ENCODE peak calls at places on chromosomes 4 and X, in nine cellular contexts. One of them, this sample, is unnamed.

GRCh38 chr4:3476341-3476747 is 13.2 kb downstream of the DOK7 start:
- DNase-seq in ascending aorta: no peak
- DNase-seq in fibroblast of lung: no peak
- DNase-seq in AG09309: no peak
- DNase-seq in SK-N-SH: no peak
- DNase-seq in GM23338: no peak
- DNase-seq in heart left ventricle: peak; percentile 57
- DNase-seq in prostate gland: no peak
- DNase-seq in AG04450: no peak
- DNase-seq in this sample: no peak

GRCh38 chr4:40292313-40292759 is 42.8 kb upstream of the CHRNA9 start:
- DNase-seq in ascending aorta: no peak
- DNase-seq in fibroblast of lung: peak; percentile 17
- DNase-seq in AG09309: no peak
- DNase-seq in SK-N-SH: no peak
- DNase-seq in GM23338: peak; percentile 58
- DNase-seq in heart left ventricle: no peak
- DNase-seq in prostate gland: no peak
- DNase-seq in AG04450: no peak
- DNase-seq in this sample: peak; percentile 25

GRCh38 chr4:48669086-48669485 is 111.0 kb downstream of the FRYL start:
- DNase-seq in ascending aorta: no peak
- DNase-seq in fibroblast of lung: no peak
- DNase-seq in AG09309: no peak
- DNase-seq in SK-N-SH: no peak
- DNase-seq in GM23338: no peak
- DNase-seq in heart left ventricle: no peak
- DNase-seq in prostate gland: no peak
- DNase-seq in AG04450: no peak
- DNase-seq in this sample: no peak

GRCh38 chr4:148857234-148857972 is 415.2 kb upstream of the NR3C2 start:
- DNase-seq in ascending aorta: no peak
- DNase-seq in fibroblast of lung: peak; percentile 63
- DNase-seq in AG09309: no peak
- DNase-seq in SK-N-SH: no peak
- DNase-seq in GM23338: no peak
- DNase-seq in heart left ventricle: no peak
- DNase-seq in prostate gland: no peak
- DNase-seq in AG04450: no peak
- DNase-seq in this sample: peak; percentile 60

GRCh38 chrX:31124536-31124935 is 52.7 kb upstream of the FTHL17 start:
- DNase-seq in ascending aorta: no peak
- DNase-seq in fibroblast of lung: no peak
- DNase-seq in AG09309: no peak
- DNase-seq in SK-N-SH: no peak
- DNase-seq in GM23338: no peak
- DNase-seq in heart left ventricle: no peak
- DNase-seq in prostate gland: no peak
- DNase-seq in AG04450: no peak
- DNase-seq in this sample: no peak

GRCh38 chrX:79330022-79330421 is 37.1 kb downstream of the ITM2A start:
- DNase-seq in ascending aorta: no peak
- DNase-seq in fibroblast of lung: no peak
- DNase-seq in AG09309: no peak
- DNase-seq in SK-N-SH: no peak
- DNase-seq in GM23338: peak; percentile 37
- DNase-seq in heart left ventricle: no peak
- DNase-seq in prostate gland: no peak
- DNase-seq in AG04450: no peak
- DNase-seq in this sample: no peak

GRCh38 chrX:20432746-20433374 is 166.2 kb upstream of the RPS6KA3 start:
- DNase-seq in ascending aorta: no peak
- DNase-seq in fibroblast of lung: no peak
- DNase-seq in AG09309: no peak
- DNase-seq in SK-N-SH: no peak
- DNase-seq in GM23338: no peak
- DNase-seq in heart left ventricle: no peak
- DNase-seq in prostate gland: no peak
- DNase-seq in AG04450: no peak
- DNase-seq in this sample: no peak

GRCh38 chr4:41102360-41103092 is 111.8 kb downstream of the APBB2 start:
- DNase-seq in ascending aorta: no peak
- DNase-seq in fibroblast of lung: peak; percentile 63
- DNase-seq in AG09309: no peak
- DNase-seq in SK-N-SH: no peak
- DNase-seq in GM23338: no peak
- DNase-seq in heart left ventricle: no peak
- DNase-seq in prostate gland: no peak
- DNase-seq in AG04450: no peak
- DNase-seq in this sample: no peak

GRCh38 chr4:83516042-83516772 is 19.7 kb upstream of the GPAT3 start:
- DNase-seq in ascending aorta: no peak
- DNase-seq in fibroblast of lung: peak; percentile 91
- DNase-seq in AG09309: peak; percentile 62
- DNase-seq in SK-N-SH: no peak
- DNase-seq in GM23338: no peak
- DNase-seq in heart left ventricle: no peak
- DNase-seq in prostate gland: no peak
- DNase-seq in AG04450: peak; percentile 26
- DNase-seq in this sample: peak; percentile 90

GRCh38 chrX:10126834-10127233 is 29.9 kb upstream of the CLCN4 start:
- DNase-seq in ascending aorta: no peak
- DNase-seq in fibroblast of lung: no peak
- DNase-seq in AG09309: no peak
- DNase-seq in SK-N-SH: no peak
- DNase-seq in GM23338: no peak
- DNase-seq in heart left ventricle: no peak
- DNase-seq in prostate gland: no peak
- DNase-seq in AG04450: no peak
- DNase-seq in this sample: no peak

GRCh38 chr4:6332042-6332668 is 62.5 kb downstream of the WFS1 start:
- DNase-seq in ascending aorta: no peak
- DNase-seq in fibroblast of lung: no peak
- DNase-seq in AG09309: no peak
- DNase-seq in SK-N-SH: peak; percentile 84
- DNase-seq in GM23338: peak; percentile 66
- DNase-seq in heart left ventricle: peak; percentile 56
- DNase-seq in prostate gland: no peak
- DNase-seq in AG04450: no peak
- DNase-seq in this sample: no peak

GRCh38 chr4:89753601-89754066 is 83.3 kb downstream of the SNCA start:
- DNase-seq in ascending aorta: no peak
- DNase-seq in fibroblast of lung: peak; percentile 97
- DNase-seq in AG09309: peak; percentile 98
- DNase-seq in SK-N-SH: peak; percentile 20
- DNase-seq in GM23338: no peak
- DNase-seq in heart left ventricle: no peak
- DNase-seq in prostate gland: peak; percentile 17
- DNase-seq in AG04450: peak; percentile 86
- DNase-seq in this sample: peak; percentile 99

GRCh38 chrX:49977319-49978090 is 55.1 kb downstream of the CLCN5 start:
- DNase-seq in ascending aorta: no peak
- DNase-seq in fibroblast of lung: no peak
- DNase-seq in AG09309: no peak
- DNase-seq in SK-N-SH: peak; percentile 7
- DNase-seq in GM23338: no peak
- DNase-seq in heart left ventricle: no peak
- DNase-seq in prostate gland: no peak
- DNase-seq in AG04450: no peak
- DNase-seq in this sample: no peak

GRCh38 chr4:25096553-25097443 is 63.5 kb downstream of the SEPSECS start:
- DNase-seq in ascending aorta: no peak
- DNase-seq in fibroblast of lung: no peak
- DNase-seq in AG09309: no peak
- DNase-seq in SK-N-SH: no peak
- DNase-seq in GM23338: no peak
- DNase-seq in heart left ventricle: no peak
- DNase-seq in prostate gland: no peak
- DNase-seq in AG04450: no peak
- DNase-seq in this sample: no peak

GRCh38 chr4:168269879-168270278 is 48.7 kb downstream of the DDX60 start:
- DNase-seq in ascending aorta: no peak
- DNase-seq in fibroblast of lung: no peak
- DNase-seq in AG09309: no peak
- DNase-seq in SK-N-SH: no peak
- DNase-seq in GM23338: no peak
- DNase-seq in heart left ventricle: no peak
- DNase-seq in prostate gland: no peak
- DNase-seq in AG04450: no peak
- DNase-seq in this sample: no peak

GRCh38 chr4:120156115-120156718 is 89.6 kb upstream of the MAD2L1 start:
- DNase-seq in ascending aorta: no peak
- DNase-seq in fibroblast of lung: peak; percentile 69
- DNase-seq in AG09309: peak; percentile 21
- DNase-seq in SK-N-SH: peak; percentile 1
- DNase-seq in GM23338: peak; percentile 83
- DNase-seq in heart left ventricle: no peak
- DNase-seq in prostate gland: peak; percentile 56
- DNase-seq in AG04450: peak; percentile 49
- DNase-seq in this sample: peak; percentile 35

GRCh38 chr4:13541176-13541604 is 3.1 kb downstream of the NKX3-2 start:
- DNase-seq in ascending aorta: no peak
- DNase-seq in fibroblast of lung: no peak
- DNase-seq in AG09309: no peak
- DNase-seq in SK-N-SH: peak; percentile 31
- DNase-seq in GM23338: no peak
- DNase-seq in heart left ventricle: no peak
- DNase-seq in prostate gland: no peak
- DNase-seq in AG04450: no peak
- DNase-seq in this sample: no peak

GRCh38 chrX:20382518-20383291 is 116.0 kb upstream of the RPS6KA3 start:
- DNase-seq in ascending aorta: no peak
- DNase-seq in fibroblast of lung: no peak
- DNase-seq in AG09309: no peak
- DNase-seq in SK-N-SH: peak; percentile 10
- DNase-seq in GM23338: no peak
- DNase-seq in heart left ventricle: no peak
- DNase-seq in prostate gland: no peak
- DNase-seq in AG04450: no peak
- DNase-seq in this sample: no peak

GRCh38 chr4:1535926-1536578 is 129.8 kb upstream of the NKX1-1 start:
- DNase-seq in ascending aorta: no peak
- DNase-seq in fibroblast of lung: no peak
- DNase-seq in AG09309: no peak
- DNase-seq in SK-N-SH: no peak
- DNase-seq in GM23338: no peak
- DNase-seq in heart left ventricle: no peak
- DNase-seq in prostate gland: no peak
- DNase-seq in AG04450: no peak
- DNase-seq in this sample: no peak

GRCh38 chrX:48899078-48899410 is 1.3 kb downstream of the PQBP1 start:
- DNase-seq in ascending aorta: no peak
- DNase-seq in fibroblast of lung: no peak
- DNase-seq in AG09309: no peak
- DNase-seq in SK-N-SH: no peak
- DNase-seq in GM23338: no peak
- DNase-seq in heart left ventricle: no peak
- DNase-seq in prostate gland: no peak
- DNase-seq in AG04450: no peak
- DNase-seq in this sample: no peak
- H3K4me3 ChIP-seq in ascending aorta: no peak overlapping the region
- H3K4me3 ChIP-seq in fibroblast of lung: no peak overlapping the region
- H3K4me3 ChIP-seq in AG09309: no peak overlapping the region
- H3K4me3 ChIP-seq in SK-N-SH: no peak overlapping the region
- H3K4me3 ChIP-seq in GM23338: no peak overlapping the region
- H3K4me3 ChIP-seq in heart left ventricle: no peak overlapping the region
- H3K4me3 ChIP-seq in prostate gland: no peak overlapping the region
- H3K4me3 ChIP-seq in AG04450: no peak overlapping the region
- H3K4me3 ChIP-seq in this sample: peak overlapping the region; percentile 21

GRCh38 chrX:154374361-154375155 is at the start of gene FLNA:
- DNase-seq in ascending aorta: no peak
- DNase-seq in fibroblast of lung: peak; percentile 49
- DNase-seq in AG09309: no peak
- DNase-seq in SK-N-SH: peak; percentile 61
- DNase-seq in GM23338: peak; percentile 69
- DNase-seq in heart left ventricle: no peak
- DNase-seq in prostate gland: no peak
- DNase-seq in AG04450: no peak
- DNase-seq in this sample: no peak
- TF ChIP-seq CTCF in ascending aorta: peak; percentile 7
- TF ChIP-seq CTCF in fibroblast of lung: no peak
- TF ChIP-seq CTCF in AG09309: no peak
- TF ChIP-seq CTCF in SK-N-SH: no peak
- TF ChIP-seq CTCF in GM23338: no peak
- TF ChIP-seq CTCF in heart left ventricle: peak; percentile 22
- TF ChIP-seq CTCF in prostate gland: no peak
- TF ChIP-seq CTCF in AG04450: no peak
- TF ChIP-seq CTCF in this sample: no peak

GRCh38 chrX:138710311-138710791 is 1.2 kb downstream of the FGF13 start:
- DNase-seq in ascending aorta: no peak
- DNase-seq in fibroblast of lung: no peak
- DNase-seq in AG09309: no peak
- DNase-seq in SK-N-SH: no peak
- DNase-seq in GM23338: no peak
- DNase-seq in heart left ventricle: no peak
- DNase-seq in prostate gland: peak; percentile 3
- DNase-seq in AG04450: no peak
- DNase-seq in this sample: no peak

GRCh38 chrX:138711399-138712347 is at the start of gene FGF13:
- DNase-seq in ascending aorta: no peak
- DNase-seq in fibroblast of lung: peak; percentile 27
- DNase-seq in AG09309: no peak
- DNase-seq in SK-N-SH: peak; percentile 35
- DNase-seq in GM23338: peak; percentile 63
- DNase-seq in heart left ventricle: no peak
- DNase-seq in prostate gland: peak; percentile 26
- DNase-seq in AG04450: no peak
- DNase-seq in this sample: no peak

GRCh38 chrX:138709886-138710285 is 1.6 kb downstream of the FGF13 start:
- DNase-seq in ascending aorta: no peak
- DNase-seq in fibroblast of lung: peak; percentile 4
- DNase-seq in AG09309: no peak
- DNase-seq in SK-N-SH: no peak
- DNase-seq in GM23338: peak; percentile 40
- DNase-seq in heart left ventricle: no peak
- DNase-seq in prostate gland: no peak
- DNase-seq in AG04450: no peak
- DNase-seq in this sample: no peak

GRCh38 chrX:138708268-138708667 is 3.2 kb downstream of the FGF13 start:
- DNase-seq in ascending aorta: no peak
- DNase-seq in fibroblast of lung: peak; percentile 56
- DNase-seq in AG09309: no peak
- DNase-seq in SK-N-SH: no peak
- DNase-seq in GM23338: no peak
- DNase-seq in heart left ventricle: no peak
- DNase-seq in prostate gland: no peak
- DNase-seq in AG04450: no peak
- DNase-seq in this sample: no peak

GRCh38 chrX:138710866-138711331 is 618 bp downstream of the FGF13 start:
- DNase-seq in ascending aorta: no peak
- DNase-seq in fibroblast of lung: peak; percentile 9
- DNase-seq in AG09309: no peak
- DNase-seq in SK-N-SH: no peak
- DNase-seq in GM23338: peak; percentile 28
- DNase-seq in heart left ventricle: no peak
- DNase-seq in prostate gland: no peak
- DNase-seq in AG04450: no peak
- DNase-seq in this sample: no peak
- H3K4me3 ChIP-seq in ascending aorta: peak overlapping the region; percentile 44
- H3K4me3 ChIP-seq in fibroblast of lung: peak overlapping the region; percentile 16
- H3K4me3 ChIP-seq in AG09309: no peak overlapping the region
- H3K4me3 ChIP-seq in SK-N-SH: no peak overlapping the region
- H3K4me3 ChIP-seq in GM23338: peak overlapping the region; percentile 66
- H3K4me3 ChIP-seq in heart left ventricle: peak overlapping the region; percentile 22
- H3K4me3 ChIP-seq in prostate gland: peak overlapping the region; percentile 39
- H3K4me3 ChIP-seq in AG04450: no peak overlapping the region
- H3K4me3 ChIP-seq in this sample: peak overlapping the region; percentile 41

GRCh38 chr4:8523175-8523574 is 57.0 kb upstream of the GPR78 start:
- DNase-seq in ascending aorta: no peak
- DNase-seq in fibroblast of lung: no peak
- DNase-seq in AG09309: no peak
- DNase-seq in SK-N-SH: no peak
- DNase-seq in GM23338: no peak
- DNase-seq in heart left ventricle: peak; percentile 40
- DNase-seq in prostate gland: no peak
- DNase-seq in AG04450: no peak
- DNase-seq in this sample: no peak
- TF ChIP-seq CTCF in ascending aorta: no peak
- TF ChIP-seq CTCF in fibroblast of lung: no peak
- TF ChIP-seq CTCF in AG09309: no peak
- TF ChIP-seq CTCF in SK-N-SH: no peak
- TF ChIP-seq CTCF in GM23338: no peak
- TF ChIP-seq CTCF in heart left ventricle: no peak
- TF ChIP-seq CTCF in prostate gland: no peak
- TF ChIP-seq CTCF in AG04450: no peak
- TF ChIP-seq CTCF in this sample: no peak